ENCODE peak calls at places on chromosomes 5 and 9, in four cellular contexts. P is CD8-positive, alpha-beta memory T cell; H is kidney; N is stomach. E is an unnamed sample.
A peak's percentile ranks its signal among the peaks of the same experiment; 100 is the strongest.

GRCh38 chr5:163567811-163568210 is 62.4 kb downstream of the MAT2B start:
- DNase-seq in H (no peak), N (no peak), P (no peak), E (no peak)

GRCh38 chr5:171724771-171725609 is 60.6 kb upstream of the SMIM23 start:
- DNase-seq in H (no peak), P (no peak), N (no peak), E (no peak)

GRCh38 chr5:6221141-6221626 is 157.2 kb downstream of the MED10 start:
- DNase-seq in H (no peak), N (no peak), P (no peak), E (no peak)

GRCh38 chr9:37464426-37465248 is 613 bp downstream of the ZBTB5 start:
- DNase-seq in P (peak; percentile 94), N (peak; percentile 72), H (no peak), E (peak; percentile 62)

GRCh38 chr5:147949711-147950573 is 43.6 kb upstream of the C5orf46 start:
- DNase-seq in P (no peak), H (no peak), N (no peak), E (no peak)

GRCh38 chr9:5762421-5762820 is 70.5 kb downstream of the ERMP1 start:
- DNase-seq in P (no peak), H (no peak), N (no peak), E (no peak)

GRCh38 chr5:151098185-151098813 is 17.5 kb upstream of the TNIP1 start:
- DNase-seq in P (no peak), N (no peak), H (no peak), E (no peak)

GRCh38 chr5:14250094-14250777 is 107.1 kb downstream of the TRIO start:
- DNase-seq in P (no peak), N (no peak), H (peak; percentile 88), E (no peak)

GRCh38 chr5:87184544-87184943 is 83.1 kb upstream of the RASA1 start:
- DNase-seq in P (no peak), N (no peak), H (no peak), E (no peak)

GRCh38 chr5:73448451-73449136 is at the start of gene FOXD1:
- DNase-seq in N (peak; percentile 45), H (peak; percentile 96), P (peak; percentile 39), E (no peak)

GRCh38 chr5:96844476-96844990 is 31.8 kb upstream of the ERAP2 start:
- DNase-seq in P (no peak), N (no peak), H (no peak), E (no peak)

GRCh38 chr9:21070171-21070571 is 7.6 kb downstream of the IFNB1 start:
- DNase-seq in P (no peak), H (no peak), N (no peak), E (no peak)

GRCh38 chr5:761854-762685 is 22.5 kb downstream of the ZDHHC11B start:
- DNase-seq in P (no peak), H (peak; percentile 86), N (peak; percentile 26), E (no peak)

GRCh38 chr5:149261246-149261645 is 10.4 kb upstream of the AFAP1L1 start:
- DNase-seq in N (no peak), H (no peak), P (no peak), E (no peak)

GRCh38 chr9:86410281-86410680 is 56.1 kb upstream of the TUT7 start:
- DNase-seq in N (no peak), H (no peak), P (no peak), E (no peak)

GRCh38 chr5:127673401-127673800 is 24.5 kb downstream of the CTXN3 start:
- DNase-seq in P (no peak), H (no peak), N (no peak), E (no peak)

GRCh38 chr5:90338712-90339372 is 70.7 kb downstream of the CETN3 start:
- DNase-seq in N (no peak), P (no peak), H (no peak), E (no peak)

GRCh38 chr9:6501526-6502210 is 88.7 kb downstream of the UHRF2 start:
- DNase-seq in N (no peak), H (no peak), P (no peak), E (no peak)

GRCh38 chr5:172235132-172235780 is 41.3 kb downstream of the EFCAB9 start:
- DNase-seq in H (no peak), P (no peak), N (no peak), E (no peak)

GRCh38 chr9:134039386-134040175 is 14.3 kb downstream of the BRD3OS start:
- DNase-seq in H (peak; percentile 43), P (no peak), N (no peak), E (no peak)

GRCh38 chr5:117590944-117591343 is 1016.3 kb upstream of the SEMA6A start:
- DNase-seq in P (no peak), H (no peak), N (no peak), E (no peak)

GRCh38 chr5:2201832-2202231 is 319.1 kb upstream of the IRX4 start:
- DNase-seq in P (no peak), N (no peak), H (no peak), E (no peak)

GRCh38 chr9:71681708-71682268 is 86.5 kb downstream of the CEMIP2 start:
- DNase-seq in P (no peak), N (no peak), H (no peak), E (no peak)

DNA sequence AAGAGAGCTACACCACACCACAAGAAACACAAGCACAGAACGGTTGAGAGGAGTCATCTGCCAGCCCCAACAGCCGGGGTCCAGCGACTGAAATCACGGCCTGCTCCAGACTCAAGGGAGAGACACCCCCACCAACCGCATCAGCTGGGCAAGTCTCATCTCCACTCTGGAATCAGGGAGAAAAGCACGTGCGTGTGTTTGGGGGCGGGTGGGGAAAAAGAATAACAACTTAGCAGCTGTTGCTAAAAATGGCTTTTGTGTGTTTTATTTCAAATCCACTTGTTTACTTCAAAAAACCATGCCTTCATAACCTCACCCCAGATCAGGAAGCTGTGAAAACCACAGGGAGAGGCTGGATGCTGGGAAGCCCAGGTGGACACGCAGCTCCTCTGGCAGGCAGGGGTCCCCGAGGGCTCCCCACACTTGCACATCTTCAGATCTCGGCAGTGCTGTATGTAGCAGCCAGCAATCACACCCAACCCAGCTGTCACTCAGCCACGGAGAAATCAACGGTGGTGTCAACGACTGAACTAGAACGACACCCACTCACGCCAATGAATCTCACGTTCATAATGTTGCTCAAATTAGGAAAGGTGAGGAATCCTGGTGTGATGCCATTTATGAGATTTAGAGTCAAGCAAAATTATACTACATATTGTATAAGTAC is 19.0 kb downstream of the PNPLA7 start:
- DNase-seq in N (no peak), H (peak; percentile 39), P (no peak), E (no peak)
- H3K4me1 ChIP-seq in N (peaks cover 23% of the 10 kb centered on the region), H (no peaks in the 10 kb centered on the region), P (peaks cover 10% of the 10 kb centered on the region), E (peaks cover 3% of the 10 kb centered on the region)

GRCh38 chr5:106171708-106172107 is 1499.0 kb downstream of the EFNA5 start:
- DNase-seq in P (no peak), N (no peak), H (no peak), E (no peak)
- H3K27ac ChIP-seq in P (no peak overlapping the region), N (no peak overlapping the region), H (no peak overlapping the region), E (no peak overlapping the region)

DNA sequence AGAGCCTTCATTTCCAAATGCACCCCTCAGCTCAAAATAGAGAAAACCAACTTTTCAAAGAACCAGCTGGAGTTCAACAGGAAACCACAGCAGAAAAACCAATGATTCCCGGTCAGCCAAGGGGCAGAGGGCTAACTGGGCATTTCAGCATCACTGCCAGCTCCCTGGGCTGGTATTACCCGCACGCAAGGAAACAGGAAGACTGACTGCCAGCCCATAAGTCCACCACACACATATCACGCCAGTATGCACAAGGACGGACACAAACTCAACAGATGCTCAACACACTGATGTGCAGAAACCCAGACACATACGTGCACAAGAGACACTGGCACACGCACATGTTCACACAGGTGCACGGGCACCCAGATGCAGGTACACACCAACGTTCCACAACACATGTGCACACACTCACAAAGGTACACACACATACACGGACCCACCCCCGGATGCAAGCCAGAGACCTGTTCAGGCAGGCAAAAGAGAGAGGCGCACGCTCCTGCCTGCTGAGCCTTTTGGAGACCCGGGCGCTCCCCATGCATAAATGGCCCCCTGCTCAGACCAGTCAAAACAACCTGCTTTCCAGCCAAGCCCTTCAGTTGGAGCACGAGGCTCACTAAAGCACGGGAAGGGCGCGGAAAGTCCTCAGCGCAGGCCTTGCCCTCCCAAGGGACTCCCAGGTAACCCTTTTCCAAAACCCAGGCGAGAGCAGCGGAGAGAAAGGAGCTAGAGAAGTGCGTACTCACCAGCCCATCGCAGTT is 2.1 kb downstream of the ADAMTS2 start:
- DNase-seq in P (no peak), H (peak; percentile 37), N (no peak), E (no peak)
- H3K4me3 ChIP-seq in P (no peak overlapping the region), H (no peak overlapping the region), N (peak overlapping the region; percentile 62), E (no peak overlapping the region)

GRCh38 chr5:158450761-158451160 is 591.8 kb upstream of the CLINT1 start:
- DNase-seq in P (no peak), H (no peak), N (no peak), E (no peak)
- H3K4me1 ChIP-seq in P (no peaks in the 10 kb centered on the region), H (no peaks in the 10 kb centered on the region), N (no peaks in the 10 kb centered on the region), E (no peaks in the 10 kb centered on the region)

E was measured in effector memory CD4-positive, alpha-beta T cell.